ENCODE peak calls at places on chromosomes 5 and 9, in six cellular contexts. S, T, M, Q, Y and C are unnamed samples.

GRCh38 chr5:56148453-56148971 is 84.6 kb downstream of the ANKRD55 start:
- DNase-seq in T (no peak), M (no peak), Y (no peak), Q (no peak), S (no peak), C (no peak)

GRCh38 chr5:115835481-115835880 is 5.9 kb downstream of the ATG12 start:
- DNase-seq in Y (no peak), S (no peak), T (no peak), Q (no peak), M (no peak), C (no peak)

GRCh38 chr5:79684782-79685181 is 4.9 kb upstream of the CMYA5 start:
- DNase-seq in Q (no peak), S (no peak), T (no peak), M (no peak), Y (no peak), C (no peak)

GRCh38 chr9:112366591-112366990 is 13.3 kb upstream of the HSDL2 start:
- DNase-seq in S (no peak), T (no peak), M (no peak), Q (no peak), Y (no peak), C (no peak)

GRCh38 chr9:3794005-3794404 is 268.2 kb upstream of the RFX3 start:
- DNase-seq in S (no peak), T (peak; percentile 23), Q (no peak), Y (no peak), M (no peak), C (no peak)

GRCh38 chr5:109866051-109866450 is 176.3 kb downstream of the MAN2A1 start:
- DNase-seq in S (peak; percentile 36), Q (no peak), T (peak; percentile 58), M (no peak), Y (no peak), C (peak; percentile 18)

GRCh38 chr5:116738270-116738947 is 163.8 kb upstream of the SEMA6A start:
- DNase-seq in Y (no peak), Q (no peak), S (no peak), T (no peak), M (no peak), C (no peak)

GRCh38 chr5:150481972-150482406 is 25.9 kb upstream of the NDST1 start:
- DNase-seq in M (no peak), T (no peak), Y (no peak), S (no peak), Q (peak; percentile 6), C (no peak)

GRCh38 chr9:20111173-20111843 is 322.5 kb upstream of the SLC24A2 start:
- DNase-seq in S (no peak), M (no peak), Q (no peak), T (no peak), Y (no peak), C (no peak)

GRCh38 chr9:127796899-127797370 is 5.7 kb upstream of the FPGS start:
- DNase-seq in Y (no peak), M (no peak), T (no peak), Q (no peak), S (no peak), C (no peak)

GRCh38 chr9:104810421-104811339 is 46.8 kb downstream of the NIPSNAP3B start:
- DNase-seq in Y (no peak), S (peak; percentile 51), Q (peak; percentile 82), T (peak; percentile 33), M (peak; percentile 55), C (peak; percentile 60)

GRCh38 chr9:125784286-125785049 is 37.3 kb downstream of the PBX3 start:
- DNase-seq in Q (no peak), Y (no peak), S (peak; percentile 20), T (peak; percentile 33), M (no peak), C (no peak)
- H3K27ac ChIP-seq in Q (no peak overlapping the region), Y (no peak overlapping the region), S (no peak overlapping the region), T (no peak overlapping the region), M (no peak overlapping the region), C (no peak overlapping the region)

GRCh38 chr9:137190315-137190853 is 1.9 kb downstream of the SSNA1 start:
- DNase-seq in Y (no peak), S (no peak), Q (no peak), T (no peak), M (no peak), C (no peak)
- TF ChIP-seq CTCF in Y (no peak), S (no peak), Q (no peak), T (peak; percentile 14), M (no peak), C (no peak)

DNA sequence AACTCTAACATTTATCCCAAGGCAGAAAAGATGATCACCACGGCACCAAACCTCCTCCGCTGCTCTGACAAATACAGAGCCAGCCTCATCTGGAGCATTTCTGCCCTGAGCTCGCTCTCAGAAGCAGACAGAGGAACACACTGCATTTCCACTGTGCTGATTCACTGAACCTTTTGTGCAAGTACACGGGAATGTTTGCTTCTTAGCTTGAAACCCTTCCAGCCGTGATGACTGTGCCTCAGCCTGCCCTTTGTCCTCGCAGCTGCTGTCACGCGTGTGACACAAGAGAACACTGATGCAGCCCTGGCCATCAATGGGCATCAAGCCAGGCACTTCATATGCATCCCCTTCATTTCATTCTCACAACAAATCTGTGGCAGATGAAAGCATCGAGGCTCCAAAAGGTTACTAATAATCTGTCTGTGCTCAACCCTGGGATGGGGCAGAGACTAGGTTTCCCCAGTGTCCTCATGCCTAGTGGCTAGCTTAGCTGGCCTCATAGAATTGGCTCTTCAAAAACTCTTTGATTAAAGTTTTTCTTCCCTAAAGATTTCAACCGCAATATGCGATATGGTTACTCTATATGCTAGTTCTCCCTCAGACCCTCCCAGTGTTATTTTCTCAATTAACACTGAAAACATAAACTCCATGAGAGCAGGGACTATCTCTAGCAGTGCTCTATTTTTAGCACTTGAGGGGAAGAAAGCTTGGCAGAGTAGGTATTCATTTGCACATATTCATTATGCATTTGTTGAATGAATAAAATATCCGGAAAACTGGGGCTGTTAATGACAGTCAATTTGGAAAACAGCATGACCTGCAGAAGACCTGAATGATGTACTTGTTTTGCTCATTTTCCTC is 7.3 kb downstream of the CDC14B start:
- DNase-seq in Q (peak; percentile 78), Y (no peak), T (peak; percentile 69), S (peak; percentile 69), M (peak; percentile 79), C (peak; percentile 55)
- H3K27ac ChIP-seq in Q (peak overlapping the region; percentile 72), Y (no peak overlapping the region), T (no peak overlapping the region), S (no peak overlapping the region), M (peak overlapping the region; percentile 77), C (peak overlapping the region; percentile 41)

GRCh38 chr9:123998278-123998925 is 13.2 kb upstream of the LHX2 start:
- DNase-seq in S (no peak), M (no peak), Y (no peak), Q (no peak), T (no peak), C (no peak)

GRCh38 chr9:123999668-124000067 is 11.9 kb upstream of the LHX2 start:
- DNase-seq in Q (no peak), M (no peak), S (no peak), Y (no peak), T (no peak), C (no peak)

GRCh38 chr9:123997665-123998277 is 13.8 kb upstream of the LHX2 start:
- DNase-seq in M (no peak), Y (no peak), T (peak; percentile 74), Q (peak; percentile 64), S (peak; percentile 79), C (peak; percentile 55)

GRCh38 chr9:123998970-123999621 is 12.5 kb upstream of the LHX2 start:
- DNase-seq in S (no peak), T (no peak), Y (no peak), M (no peak), Q (no peak), C (no peak)

GRCh38 chr9:123996731-123997421 is 14.7 kb upstream of the LHX2 start:
- DNase-seq in M (no peak), Y (no peak), Q (no peak), T (no peak), S (peak; percentile 50), C (no peak)
- TF ChIP-seq CTCF in M (no peak), Y (no peak), Q (no peak), T (no peak), S (no peak), C (no peak)

GRCh38 chr5:1312993-1313833 is 18.3 kb upstream of the TERT start:
- DNase-seq in S (peak; percentile 22), M (no peak), Y (no peak), Q (peak; percentile 30), T (no peak), C (no peak)
- H3K27ac ChIP-seq in S (no peak overlapping the region), M (no peak overlapping the region), Y (no peak overlapping the region), Q (no peak overlapping the region), T (no peak overlapping the region), C (no peak overlapping the region)

GRCh38 chr5:126594676-126595485 is at the start of gene ALDH7A1:
- DNase-seq in Q (peak; percentile 93), S (peak; percentile 76), Y (no peak), T (peak; percentile 87), M (peak; percentile 96), C (peak; percentile 68)

GRCh38 chr5:126597156-126597555 is 2.1 kb upstream of the ALDH7A1 start:
- DNase-seq in Y (no peak), S (peak; percentile 95), Q (no peak), M (peak; percentile 60), T (peak; percentile 97), C (peak; percentile 86)

GRCh38 chr5:126599499-126599898 is 1.2 kb upstream of the PHAX start:
- DNase-seq in M (no peak), T (no peak), S (no peak), Q (no peak), Y (no peak), C (no peak)

GRCh38 chr5:126594077-126594476 is 942 bp downstream of the ALDH7A1 start:
- DNase-seq in M (no peak), T (peak; percentile 84), S (peak; percentile 69), Y (no peak), Q (no peak), C (peak; percentile 30)

GRCh38 chr5:126595486-126596083 is 566 bp upstream of the ALDH7A1 start:
- DNase-seq in Y (no peak), T (no peak), S (no peak), M (no peak), Q (no peak), C (no peak)
- TF ChIP-seq CTCF in Y (no peak), T (no peak), S (no peak), M (no peak), Q (no peak), C (peak; percentile 13)

GRCh38 chr9:135955981-135956797 is 5.0 kb downstream of the UBAC1 start:
- DNase-seq in T (no peak), M (no peak), Y (no peak), S (no peak), Q (no peak), C (no peak)

GRCh38 chr9:135956798-135957166 is 4.4 kb downstream of the UBAC1 start:
- DNase-seq in Q (peak; percentile 89), S (no peak), T (no peak), Y (no peak), M (no peak), C (no peak)

GRCh38 chr9:135959814-135960213 is 1.4 kb downstream of the UBAC1 start:
- DNase-seq in S (no peak), M (no peak), Q (no peak), T (peak; percentile 11), Y (no peak), C (no peak)

GRCh38 chr9:135958485-135958884 is 2.7 kb downstream of the UBAC1 start:
- DNase-seq in T (no peak), Q (peak; percentile 72), S (no peak), Y (no peak), M (no peak), C (no peak)

DNA sequence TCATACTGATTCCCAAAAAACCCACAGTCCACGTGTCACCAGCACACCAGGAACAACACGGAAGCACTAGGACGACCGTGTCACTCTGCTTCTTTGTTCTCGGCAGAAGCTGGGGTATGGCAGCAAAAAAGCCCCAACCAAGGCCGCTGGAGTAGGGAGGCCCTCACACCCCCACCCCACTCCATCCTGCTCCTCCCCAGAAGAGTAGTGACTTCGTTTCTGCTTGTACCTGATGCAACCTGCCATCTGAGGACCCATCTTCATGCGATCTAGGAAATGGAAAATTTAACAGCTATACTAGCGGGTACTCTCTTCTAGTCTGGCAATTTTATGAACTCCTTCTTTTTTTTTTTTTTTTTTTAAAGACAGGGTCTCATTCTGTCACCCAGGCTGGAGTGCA is 3.7 kb downstream of the UBAC1 start:
- DNase-seq in M (no peak), Y (no peak), T (no peak), S (no peak), Q (no peak), C (no peak)
- H3K27ac ChIP-seq in M (no peak overlapping the region), Y (no peak overlapping the region), T (no peak overlapping the region), S (no peak overlapping the region), Q (peak overlapping the region; percentile 93), C (peak overlapping the region; percentile 31)